ENCODE peak calls at places on chromosome 11, in seven cellular contexts. Y is tibial nerve, H is prostate gland, D is ovary, V is body of pancreas, Q is A549, O is spleen. E is an unnamed sample.

GRCh38 chr11:115919341-115920086 is 415.3 kb upstream of the CADM1 start:
- DNase-seq in H (no peak), O (no peak), Q (peak), Y (no peak), D (no peak), V (no peak), E (peak)

GRCh38 chr11:71255323-71255722 is 2.9 kb upstream of the SHANK2 start:
- DNase-seq in Q (no peak), H (no peak), D (no peak), Y (no peak), O (no peak), V (peak), E (no peak)

GRCh38 chr11:305834-306211 is 1.8 kb upstream of the IFITM2 start:
- DNase-seq in D (no peak), Q (no peak), O (peak), Y (no peak), H (no peak), V (no peak), E (no peak)

GRCh38 chr11:44950036-44950624 is 553 bp downstream of the TP53I11 start:
- DNase-seq in Y (no peak), D (peak), H (peak), Q (no peak), V (peak), O (peak), E (no peak)

GRCh38 chr11:20010106-20010860 is 150.0 kb downstream of the DBX1 start:
- DNase-seq in Q (no peak), H (no peak), V (no peak), O (no peak), D (no peak), Y (no peak), E (no peak)

GRCh38 chr11:32070707-32071106 is 20.2 kb upstream of the RCN1 start:
- DNase-seq in Y (no peak), V (no peak), O (no peak), H (no peak), D (no peak), Q (no peak), E (no peak)

GRCh38 chr11:126918556-126918955 is 82.0 kb downstream of the KIRREL3 start:
- DNase-seq in V (no peak), D (no peak), O (no peak), Y (no peak), Q (no peak), H (no peak), E (no peak)

GRCh38 chr11:46057489-46057888 is 63.8 kb downstream of the PHF21A start:
- DNase-seq in V (no peak), H (no peak), D (no peak), Y (no peak), Q (no peak), O (no peak), E (no peak)

GRCh38 chr11:79461144-79461543 is 20.3 kb upstream of the TENM4 start:
- DNase-seq in D (peak), Q (no peak), V (no peak), Y (no peak), H (no peak), O (no peak), E (peak)

GRCh38 chr11:132052904-132053303 is 682.5 kb downstream of the NTM start:
- DNase-seq in D (no peak), O (no peak), V (no peak), H (no peak), Y (no peak), Q (no peak), E (no peak)

GRCh38 chr11:120909676-120910215 is 114.2 kb upstream of the TBCEL start:
- DNase-seq in D (no peak), V (no peak), Y (no peak), H (no peak), Q (no peak), O (no peak), E (no peak)

GRCh38 chr11:107116358-107116757 is 98.1 kb upstream of the GUCY1A2 start:
- DNase-seq in D (no peak), V (no peak), H (no peak), Y (no peak), O (no peak), Q (no peak), E (no peak)

GRCh38 chr11:13965337-13965736 is 2.8 kb downstream of the SPON1 start:
- DNase-seq in Y (no peak), Q (no peak), D (no peak), H (no peak), V (no peak), O (no peak), E (no peak)

GRCh38 chr11:34977039-34977906 is 60.9 kb downstream of the PDHX start:
- DNase-seq in Q (peak), O (no peak), Y (no peak), V (no peak), H (no peak), D (no peak), E (no peak)

GRCh38 chr11:113876798-113877672 is 1.7 kb upstream of the USP28 start:
- DNase-seq in V (no peak), H (no peak), Y (no peak), D (no peak), O (no peak), Q (no peak), E (no peak)

GRCh38 chr11:62601114-62601363 is 626 bp downstream of the MTA2 start:
- DNase-seq in Q (no peak), O (peak), D (no peak), V (peak), Y (no peak), H (no peak), E (no peak)

GRCh38 chr11:124536520-124536919 is 6.9 kb downstream of the OR8B12 start:
- DNase-seq in D (no peak), V (peak), Y (no peak), H (peak), Q (no peak), O (no peak), E (no peak)

GRCh38 chr11:86802601-86803051 is 2.3 kb downstream of the PRSS23 start:
- DNase-seq in D (no peak), V (peak), Q (peak), Y (no peak), H (peak), O (no peak), E (no peak)

GRCh38 chr11:36564376-36565032 is 3.3 kb upstream of the RAG1 start:
- DNase-seq in Q (peak), H (peak), D (peak), O (no peak), V (peak), Y (no peak), E (no peak)

GRCh38 chr11:45839204-45839603 is 8.1 kb upstream of the CRY2 start:
- DNase-seq in V (no peak), O (no peak), Y (no peak), D (no peak), H (no peak), Q (no peak), E (no peak)

GRCh38 chr11:11346249-11346648 is 6.8 kb downstream of the CSNK2A3 start:
- DNase-seq in Y (no peak), O (no peak), Q (no peak), D (no peak), V (no peak), H (no peak), E (no peak)

GRCh38 chr11:55956521-55956920 is 13.2 kb downstream of the OR10AG1 start:
- DNase-seq in D (no peak), Y (no peak), Q (no peak), H (no peak), O (no peak), V (no peak), E (no peak)

GRCh38 chr11:100918551-100919500 is 210.8 kb downstream of the PGR start:
- DNase-seq in O (no peak), D (no peak), V (peak), H (no peak), Y (no peak), Q (no peak), E (no peak)

GRCh38 chr11:40306938-40307548 is 1152.4 kb downstream of the LRRC4C start:
- DNase-seq in Y (no peak), Q (peak), D (no peak), O (no peak), H (no peak), V (no peak), E (peak)

GRCh38 chr11:120964857-120965256 is 59.0 kb upstream of the TBCEL start:
- DNase-seq in Y (no peak), Q (no peak), D (no peak), O (no peak), H (no peak), V (no peak), E (no peak)

GRCh38 chr11:102582140-102582539 is 43.0 kb downstream of the MMP20 start:
- DNase-seq in D (no peak), Q (no peak), O (no peak), Y (no peak), H (no peak), V (no peak), E (no peak)

GRCh38 chr11:64078905-64079304 is 43.2 kb downstream of the FLRT1 start:
- DNase-seq in O (no peak), Y (no peak), D (no peak), H (no peak), Q (no peak), V (no peak), E (no peak)
- TF ChIP-seq POLR2A in O (no peak), Y (no peak), D (no peak), H (no peak), Q (no peak), V (no peak), E (no peak)

DNA sequence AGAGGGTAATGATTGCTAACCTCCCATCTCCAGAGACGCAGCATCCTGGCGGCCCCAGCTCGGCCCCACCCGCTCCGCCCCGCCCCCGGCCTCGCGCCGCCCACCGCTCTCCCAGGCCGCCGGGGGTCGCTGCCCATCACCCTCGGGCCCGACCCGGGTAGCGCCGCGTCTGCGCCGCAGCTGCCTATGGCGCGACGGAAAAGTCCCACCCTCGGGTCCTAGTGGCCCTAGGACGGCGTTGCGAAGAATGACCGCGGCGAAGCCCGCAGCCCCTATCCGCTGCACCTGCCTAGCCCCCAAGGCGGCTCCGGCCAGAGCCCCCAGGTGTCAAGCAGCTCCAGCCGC is 457 bp downstream of the CPSF7 start:
- DNase-seq in O (peak), Y (no peak), Q (peak), H (no peak), D (peak), V (peak), E (peak)
- TF ChIP-seq POLR2A in O (no peak), Y (no peak), Q (peak), H (no peak), D (no peak), V (no peak), E (no peak)

DNA sequence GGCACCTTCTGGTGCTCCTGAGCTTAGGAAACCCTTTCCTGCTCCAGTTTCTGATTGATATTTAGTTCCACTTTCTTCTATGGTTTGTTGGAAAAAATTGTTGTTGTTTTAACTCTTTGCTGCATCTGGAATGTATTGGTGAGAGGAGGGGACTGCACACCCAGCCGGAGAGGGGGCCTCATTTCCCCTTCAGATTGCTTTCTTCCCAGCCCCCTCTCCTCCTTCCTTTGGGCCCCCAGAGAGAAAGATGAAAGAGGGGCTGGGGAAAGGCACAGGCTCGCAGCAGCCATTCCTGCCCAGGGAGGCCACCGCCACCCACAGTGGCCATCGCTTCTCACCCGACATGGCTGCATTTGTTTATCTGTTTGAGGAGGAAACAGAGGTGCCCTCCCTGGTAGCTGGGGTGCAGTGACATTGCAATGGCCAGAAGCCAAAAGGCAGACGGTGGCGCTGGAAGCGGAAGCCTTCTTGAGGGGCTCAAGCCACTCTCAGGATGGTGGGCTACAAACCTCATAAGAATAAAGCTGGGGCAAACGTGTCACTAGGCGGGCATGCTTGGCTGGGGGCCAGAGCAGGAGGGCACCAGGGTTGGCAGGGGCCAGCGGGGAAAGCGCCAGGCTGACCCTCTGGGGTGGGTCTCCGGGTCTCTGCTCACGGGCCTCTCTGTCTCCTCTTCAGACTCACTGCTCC is 12.4 kb downstream of the TNNT3 start:
- DNase-seq in V (peak), D (no peak), Q (no peak), H (no peak), Y (no peak), O (peak), E (no peak)
- TF ChIP-seq POLR2A in V (no peak), D (no peak), Q (no peak), H (no peak), Y (no peak), O (no peak), E (no peak)

GRCh38 chr11:128503231-128503991 is 83.9 kb downstream of the ETS1 start:
- DNase-seq in Q (no peak), D (no peak), Y (no peak), O (no peak), V (no peak), H (no peak), E (no peak)
- TF ChIP-seq POLR2A in Q (no peak), D (no peak), Y (no peak), O (no peak), V (no peak), H (no peak), E (no peak)

GRCh38 chr11:69014936-69015549 is 2.0 kb upstream of the MRGPRF start:
- DNase-seq in Y (no peak), D (peak), Q (no peak), O (no peak), H (no peak), V (no peak), E (no peak)

GRCh38 chr11:69012092-69013008 is 696 bp downstream of the MRGPRF start:
- DNase-seq in D (peak), H (no peak), V (no peak), Y (no peak), O (peak), Q (no peak), E (no peak)

GRCh38 chr11:69014084-69014935 is 1.3 kb upstream of the MRGPRF start:
- DNase-seq in Q (no peak), H (no peak), V (no peak), D (peak), O (peak), Y (peak), E (no peak)

GRCh38 chr11:69011624-69012091 is 1.4 kb downstream of the MRGPRF start:
- DNase-seq in V (no peak), O (peak), Q (no peak), Y (no peak), H (no peak), D (peak), E (no peak)

GRCh38 chr11:69013009-69013951 is at the start of gene MRGPRF:
- DNase-seq in O (peak), D (peak), H (no peak), V (peak), Q (peak), Y (peak), E (no peak)
- TF ChIP-seq POLR2A in O (no peak), D (peak), H (peak), V (peak), Q (no peak), Y (peak), E (no peak)

DNA sequence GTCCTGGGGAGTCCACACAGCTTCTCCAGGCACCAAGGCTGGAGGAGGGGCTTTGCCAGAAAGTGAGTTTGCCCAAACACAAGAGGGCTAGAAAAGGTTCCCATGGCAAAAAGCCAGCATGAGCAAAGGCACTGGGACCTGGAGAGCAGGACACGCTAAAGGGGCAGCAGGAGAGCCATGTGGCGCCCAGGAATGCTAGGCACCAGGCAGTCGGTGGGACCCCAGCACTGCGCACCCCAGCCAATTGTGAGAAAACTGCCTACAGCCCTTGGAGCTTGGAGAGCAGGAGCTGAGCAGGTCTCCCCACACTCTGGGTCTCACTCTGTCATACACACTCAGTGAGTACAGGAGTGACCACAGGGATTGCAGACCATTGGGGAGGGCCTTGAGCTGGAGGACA is 5.2 kb upstream of the RAB1B start:
- DNase-seq in O (peak), H (no peak), Y (no peak), V (no peak), Q (no peak), D (no peak), E (no peak)
- TF ChIP-seq POLR2A in O (no peak), H (no peak), Y (no peak), V (no peak), Q (no peak), D (no peak), E (no peak)

DNA sequence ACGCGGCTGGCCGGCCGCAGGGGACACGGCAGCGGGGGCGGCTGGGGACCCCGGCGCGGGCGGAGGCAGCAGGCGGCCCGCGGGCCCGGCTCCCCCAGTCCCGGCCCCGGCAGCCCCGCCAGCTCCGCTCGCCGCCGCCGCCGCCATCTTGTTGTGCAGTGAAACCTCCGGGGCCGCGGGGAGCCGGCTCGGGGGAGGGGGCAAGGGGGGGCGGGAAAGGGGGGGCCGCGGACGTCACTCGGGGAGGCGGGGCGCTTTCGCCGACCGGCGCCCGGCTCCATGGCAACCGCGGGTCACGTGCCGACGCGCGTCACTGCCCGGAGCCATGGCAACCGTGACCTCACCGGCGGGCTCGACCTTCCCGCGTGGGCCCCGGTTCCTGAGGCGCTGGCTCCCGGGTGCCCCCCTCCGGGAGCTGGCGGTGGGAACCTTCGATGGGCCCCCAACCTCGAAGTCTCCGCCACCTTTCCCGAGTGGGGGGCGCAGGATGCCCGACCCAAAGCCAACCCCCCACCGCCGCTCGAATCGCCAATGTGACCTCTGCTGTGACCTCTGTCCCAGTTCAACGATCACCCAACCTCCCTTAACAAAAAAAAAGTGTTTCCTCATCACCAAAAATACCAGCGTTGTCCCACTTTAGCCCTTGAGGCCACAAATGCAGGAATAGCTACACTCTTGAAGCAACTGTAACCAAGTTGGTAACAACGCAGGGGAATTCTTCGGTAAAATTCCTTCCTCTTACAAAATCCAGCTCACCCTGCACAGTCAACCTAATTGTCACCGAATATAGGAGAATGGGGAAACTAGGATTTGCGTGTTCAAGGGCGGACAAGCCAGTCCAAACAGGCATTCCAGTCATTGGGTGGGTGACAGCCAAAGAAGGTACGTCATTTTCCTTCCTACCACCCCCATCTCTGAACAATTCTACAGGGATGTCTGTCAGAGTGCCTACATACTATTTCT is at the start of gene SIK3:
- DNase-seq in D (peak), O (peak), H (peak), V (peak), Y (peak), Q (peak), E (peak)
- TF ChIP-seq POLR2A in D (peak), O (no peak), H (peak), V (peak), Y (peak), Q (peak), E (peak)

GRCh38 chr11:74749127-74749964 is 697 bp downstream of the RNF169 start:
- DNase-seq in O (peak), V (peak), D (peak), Q (peak), Y (no peak), H (peak), E (peak)
- TF ChIP-seq POLR2A in O (no peak), V (no peak), D (no peak), Q (no peak), Y (no peak), H (no peak), E (peak)

GRCh38 chr11:76721755-76722677 is 51.5 kb upstream of the LRRC32 start:
- DNase-seq in V (peak), H (peak), Y (peak), Q (peak), O (peak), D (peak), E (peak)
- TF ChIP-seq POLR2A in V (no peak), H (no peak), Y (no peak), Q (no peak), O (no peak), D (no peak), E (no peak)